ENCODE peak calls at places on chromosomes 2 and 18, in four cellular contexts. V is K562, K is GM12878, F is HL-60. X is an unnamed sample.
A peak's percentile ranks its signal among the peaks of the same experiment; 100 is the strongest.

GRCh38 chr2:191478754-191479679 is 198.9 kb upstream of the NABP1 start:
- DNase-seq in V (no peak), K (no peak), F (no peak), X (no peak)

GRCh38 chr2:47893771-47894170 is 12.5 kb downstream of the FBXO11 start:
- DNase-seq in V (no peak), K (no peak), F (no peak), X (no peak)

GRCh38 chr2:64787698-64788097 is 134.0 kb upstream of the SERTAD2 start:
- DNase-seq in V (no peak), K (no peak), F (peak; percentile 51), X (no peak)

GRCh38 chr18:44342946-44343345 is 337.7 kb upstream of the SETBP1 start:
- DNase-seq in V (no peak), K (no peak), F (no peak), X (no peak)

GRCh38 chr2:43399515-43400245 is 173.3 kb upstream of the ZFP36L2 start:
- DNase-seq in V (no peak), K (no peak), F (no peak), X (no peak)

GRCh38 chr2:60556998-60557955 is 3.8 kb upstream of the BCL11A start:
- DNase-seq in V (peak; percentile 7), K (no peak), F (no peak), X (no peak)

GRCh38 chr18:48777737-48778111 is 173.0 kb downstream of the SMAD7 start:
- DNase-seq in V (no peak), K (no peak), F (no peak), X (no peak)

GRCh38 chr18:68262697-68263293 is 452.1 kb downstream of the TMX3 start:
- DNase-seq in V (no peak), K (no peak), F (no peak), X (no peak)

GRCh38 chr2:164771897-164772296 is 69.7 kb downstream of the COBLL1 start:
- DNase-seq in V (no peak), K (no peak), F (no peak), X (no peak)

GRCh38 chr2:126639276-126639675 is 16.7 kb upstream of the GYPC start:
- DNase-seq in V (no peak), K (no peak), F (no peak), X (no peak)

GRCh38 chr2:47519604-47520301 is 116.8 kb downstream of the MSH2 start:
- DNase-seq in V (no peak), K (no peak), F (no peak), X (no peak)

GRCh38 chr2:241391892-241392665 is 36.0 kb downstream of the FARP2 start:
- DNase-seq in V (peak; percentile 28), K (no peak), F (no peak), X (no peak)

GRCh38 chr18:2997429-2997828 is 15.5 kb downstream of the LPIN2 start:
- DNase-seq in V (no peak), K (no peak), F (no peak), X (no peak)

GRCh38 chr18:2994190-2994589 is 18.8 kb downstream of the LPIN2 start:
- DNase-seq in V (no peak), K (no peak), F (no peak), X (no peak)

GRCh38 chr18:2998644-2999043 is 14.3 kb downstream of the LPIN2 start:
- DNase-seq in V (no peak), K (no peak), F (no peak), X (no peak)

GRCh38 chr18:2994603-2995432 is 18.1 kb downstream of the LPIN2 start:
- DNase-seq in V (peak; percentile 92), K (no peak), F (no peak), X (no peak)

DNA sequence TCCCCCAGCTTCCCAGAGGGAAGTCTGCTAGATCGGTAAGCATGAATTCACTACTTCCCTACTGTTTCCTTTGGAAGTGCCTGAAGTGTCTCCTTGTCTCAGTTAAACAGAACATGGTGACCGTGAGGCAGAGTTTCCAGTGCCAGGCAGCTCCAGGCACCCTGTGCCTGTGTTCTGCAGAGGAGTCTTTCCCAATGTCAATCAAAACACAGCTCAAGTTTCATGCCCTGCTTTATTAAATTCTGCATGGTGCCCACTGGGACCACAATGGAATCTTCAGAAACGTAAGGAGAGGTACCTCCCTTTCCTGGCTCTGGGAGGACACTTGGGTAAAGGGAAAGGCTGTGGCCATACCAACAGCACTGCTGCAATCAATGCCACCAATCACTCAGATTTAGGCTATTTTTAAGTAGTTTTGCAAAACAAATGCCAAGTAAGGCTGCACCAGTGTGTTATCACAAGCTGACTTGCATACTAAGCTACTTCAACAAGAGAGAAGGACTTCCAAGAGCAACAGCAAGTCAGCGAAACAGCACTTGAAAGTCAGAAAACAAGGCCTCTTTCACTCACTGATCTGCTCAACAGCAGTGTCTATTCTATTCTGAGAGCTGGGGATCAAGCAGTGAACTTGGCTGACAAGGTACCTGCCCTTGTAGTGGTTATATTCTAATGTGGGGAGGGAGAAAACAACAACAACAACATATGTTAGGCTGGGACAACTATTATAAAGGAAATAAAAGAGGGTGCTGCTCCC is 14.9 kb downstream of the LPIN2 start:
- DNase-seq in V (no peak), K (no peak), F (no peak), X (no peak)
- TF ChIP-seq POLR2AphosphoS5 in V (no peak), K (no peak), F (no peak), X (no peak)

GRCh38 chr2:237913193-237913917 is 53.5 kb upstream of the UBE2F start:
- DNase-seq in V (no peak), K (no peak), F (no peak), X (no peak)
- TF ChIP-seq SPI1 in V (no peak), K (no peak), F (no peak), X (no peak)

GRCh38 chr2:216179015-216179414 is 69.9 kb downstream of the XRCC5 start:
- DNase-seq in V (no peak), K (no peak), F (no peak), X (no peak)

GRCh38 chr2:216183459-216183858 is 74.3 kb downstream of the XRCC5 start:
- DNase-seq in V (no peak), K (no peak), F (no peak), X (no peak)

GRCh38 chr2:216181351-216181750 is 72.2 kb downstream of the XRCC5 start:
- DNase-seq in V (peak; percentile 31), K (no peak), F (no peak), X (no peak)

GRCh38 chr2:216181953-216182352 is 72.8 kb downstream of the XRCC5 start:
- DNase-seq in V (no peak), K (no peak), F (no peak), X (no peak)
- TF ChIP-seq POLR2AphosphoS5 in V (no peak), K (no peak), F (no peak), X (no peak)

GRCh38 chr2:147204102-147204501 is 640.7 kb upstream of the ACVR2A start:
- DNase-seq in V (no peak), K (no peak), F (no peak), X (no peak)
- TF ChIP-seq SPI1 in V (no peak), K (no peak), F (no peak), X (no peak)

DNA sequence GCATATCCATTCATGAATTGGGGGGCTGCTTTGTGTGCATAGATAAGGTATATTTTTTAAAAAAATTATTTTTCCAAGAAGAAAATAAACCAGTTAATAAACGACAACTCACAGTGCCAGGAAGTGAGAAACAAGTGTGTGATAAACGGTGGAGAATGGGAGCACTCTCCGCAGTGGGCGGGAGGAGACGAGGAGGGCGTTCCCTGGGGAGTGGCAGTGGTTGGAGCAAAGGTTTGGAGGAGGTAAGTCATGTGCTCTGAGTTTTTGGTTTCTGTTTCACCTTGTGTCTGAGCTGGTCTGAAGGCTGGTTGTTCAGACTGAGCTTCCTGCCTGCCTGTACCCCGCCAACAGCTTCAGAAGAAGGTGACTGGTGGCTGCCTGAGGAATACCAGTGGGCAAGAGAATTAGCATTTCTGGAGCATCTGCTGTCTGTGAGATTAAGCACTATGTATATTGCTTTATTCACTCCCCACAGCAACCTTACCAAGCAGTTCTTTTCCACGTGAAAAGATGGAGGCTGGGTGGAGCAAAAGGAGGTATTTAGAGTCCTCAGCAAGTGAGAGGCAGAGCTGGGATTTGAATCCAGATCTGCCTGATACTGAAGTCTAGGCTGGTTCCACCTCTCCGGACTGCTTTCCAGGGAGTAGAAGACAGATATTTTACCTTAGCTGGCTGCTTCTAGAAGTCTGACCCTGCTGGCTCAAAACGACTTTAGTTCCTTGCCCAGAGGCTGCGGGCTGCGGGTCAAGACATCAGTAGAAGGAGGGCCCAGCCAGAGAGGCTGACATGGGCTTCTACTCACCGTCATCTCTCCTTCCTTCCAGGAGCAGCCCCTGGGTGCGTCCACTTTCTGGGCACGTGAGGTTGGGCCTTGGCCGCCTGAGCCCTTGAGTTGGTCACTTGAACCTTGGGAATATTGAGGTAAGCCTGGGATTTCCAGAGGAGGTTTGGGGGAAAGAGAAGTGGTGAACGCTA is 26.9 kb upstream of the CASP8 start:
- DNase-seq in V (peak; percentile 92), K (peak; percentile 91), F (peak; percentile 92), X (peak; percentile 46)
- TF ChIP-seq POLR2AphosphoS5 in V (peak; percentile 65), K (peak; percentile 91), F (peak; percentile 78), X (peak; percentile 78)

GRCh38 chr2:8685697-8686358 is 4.0 kb downstream of the ID2 start:
- DNase-seq in V (peak; percentile 75), K (no peak), F (peak; percentile 28), X (peak; percentile 67)
- TF ChIP-seq SPI1 in V (no peak), K (no peak), F (no peak), X (no peak)

DNA sequence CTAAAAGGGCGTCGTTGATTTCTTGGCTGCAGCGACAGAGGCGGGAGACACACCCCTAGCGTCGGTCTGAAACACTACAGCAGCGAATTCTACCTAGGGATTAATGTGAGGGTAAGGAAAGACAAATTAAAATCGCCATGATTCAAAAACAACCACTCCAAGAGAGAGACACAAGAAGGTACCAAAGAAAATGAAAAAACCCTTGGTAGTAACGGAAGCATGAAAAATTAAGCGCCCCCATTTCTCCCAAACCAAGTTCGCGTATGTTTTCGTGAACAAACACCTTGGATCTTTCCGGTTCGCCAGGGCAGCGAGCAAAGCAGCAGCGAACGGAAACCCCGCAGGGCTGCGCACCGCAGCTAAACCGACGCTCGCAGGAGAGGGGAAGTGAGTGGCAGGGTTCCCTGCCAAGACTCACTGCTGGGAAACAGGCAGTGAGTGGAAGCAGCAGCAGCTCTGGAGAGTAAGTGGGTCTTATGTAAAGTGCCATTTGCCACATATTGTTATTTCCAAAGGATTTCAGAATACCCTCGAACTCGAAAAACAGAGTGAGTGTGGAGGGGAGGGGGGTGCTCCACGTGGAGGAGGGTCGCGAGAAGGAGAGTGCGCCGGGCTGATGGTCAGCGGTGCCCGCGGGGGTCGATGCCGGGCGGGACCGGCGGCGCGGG is 1.0 kb downstream of the PPP3R1 start:
- DNase-seq in V (peak; percentile 88), K (peak; percentile 64), F (no peak), X (peak; percentile 20)
- TF ChIP-seq POLR2AphosphoS5 in V (no peak), K (no peak), F (peak; percentile 82), X (no peak)

GRCh38 chr2:21333249-21333648 is 209.5 kb downstream of the TDRD15 start:
- DNase-seq in V (no peak), K (no peak), F (no peak), X (no peak)
- TF ChIP-seq SPI1 in V (no peak), K (no peak), F (no peak), X (no peak)